ENCODE peak calls at places on chromosomes 13 and 19, in five cellular contexts. B is CD4-positive, alpha-beta T cell; I is activated CD4-positive, alpha-beta T cell treated with anti-CD3 and anti-CD28 coated beads for 36 hours; X is sciatic nerve; R is gastrocnemius medialis. M is an unnamed sample.

GRCh38 chr19:5703819-5704818 is 14.0 kb downstream of the RPL36 start:
- ATAC-seq in B (peak), I (no peak), X (no peak), R (no peak), M (no peak)

GRCh38 chr13:109144693-109145437 is 515.5 kb downstream of the MYO16 start:
- ATAC-seq in B (no peak), I (no peak), X (no peak), R (no peak), M (no peak)

GRCh38 chr13:69683921-69684663 is 423.5 kb upstream of the ATXN8OS start:
- ATAC-seq in B (no peak), I (no peak), X (peak), R (no peak), M (no peak)

GRCh38 chr19:23565256-23565655 is 121.8 kb downstream of the ZNF675 start:
- ATAC-seq in B (no peak), I (no peak), X (no peak), R (no peak), M (no peak)

GRCh38 chr13:106161186-106161585 is 374.3 kb downstream of the EFNB2 start:
- ATAC-seq in B (no peak), I (no peak), X (no peak), R (no peak), M (no peak)

GRCh38 chr13:95122063-95122462 is 179.2 kb downstream of the ABCC4 start:
- ATAC-seq in B (no peak), I (no peak), X (no peak), R (no peak), M (no peak)

GRCh38 chr13:109998030-109998429 is 211.6 kb upstream of the IRS2 start:
- ATAC-seq in B (no peak), I (no peak), X (no peak), R (no peak), M (no peak)

GRCh38 chr13:99516153-99516929 is 15.1 kb downstream of the TM9SF2 start:
- ATAC-seq in B (no peak), I (no peak), X (no peak), R (no peak), M (no peak)

GRCh38 chr19:18741566-18742121 is 49.5 kb downstream of the COMP start:
- ATAC-seq in B (no peak), I (no peak), X (no peak), R (no peak), M (no peak)

GRCh38 chr19:7552781-7553180 is 17.3 kb downstream of the PNPLA6 start:
- ATAC-seq in B (no peak), I (no peak), X (no peak), R (no peak), M (no peak)

GRCh38 chr19:13138916-13139198 is 11.3 kb downstream of the STX10 start:
- ATAC-seq in B (no peak), I (no peak), X (no peak), R (no peak), M (no peak)

M was measured in activated T-helper 17 cell treated with anti-CD3 and anti-CD28 coated beads, Interleukin-2, amount 50 U/mL, for 72 hours.